ENCODE peak calls at places on chromosomes 3 and 15, in ten cellular contexts. One of them, this sample, is unnamed.

GRCh38 chr3:40718681-40719080 is 193.9 kb downstream of the ZNF621 start:
- DNase-seq in body of pancreas: no peak
- DNase-seq in heart left ventricle: no peak
- DNase-seq in neural progenitor cell: no peak
- DNase-seq in lower lobe of right lung: no peak
- DNase-seq in colonic mucosa: no peak
- DNase-seq in mammary epithelial cell: no peak
- DNase-seq in heart right ventricle: no peak
- DNase-seq in endothelial cell of umbilical vein: no peak
- DNase-seq in uterus: no peak
- DNase-seq in this sample: no peak

GRCh38 chr3:46297658-46298423 is 55.6 kb downstream of the CCR3 start:
- DNase-seq in body of pancreas: no peak
- DNase-seq in heart left ventricle: no peak
- DNase-seq in neural progenitor cell: no peak
- DNase-seq in lower lobe of right lung: no peak
- DNase-seq in colonic mucosa: no peak
- DNase-seq in mammary epithelial cell: peak; percentile 65
- DNase-seq in heart right ventricle: no peak
- DNase-seq in endothelial cell of umbilical vein: no peak
- DNase-seq in uterus: no peak
- DNase-seq in this sample: no peak

GRCh38 chr15:81281925-81282895 is 41.7 kb downstream of the STARD5 start:
- DNase-seq in body of pancreas: no peak
- DNase-seq in heart left ventricle: no peak
- DNase-seq in neural progenitor cell: no peak
- DNase-seq in lower lobe of right lung: no peak
- DNase-seq in colonic mucosa: no peak
- DNase-seq in mammary epithelial cell: no peak
- DNase-seq in heart right ventricle: no peak
- DNase-seq in endothelial cell of umbilical vein: no peak
- DNase-seq in uterus: peak; percentile 13
- DNase-seq in this sample: no peak

GRCh38 chr3:153209596-153209995 is 47.6 kb downstream of the RAP2B start:
- DNase-seq in body of pancreas: no peak
- DNase-seq in heart left ventricle: peak; percentile 50
- DNase-seq in neural progenitor cell: peak; percentile 26
- DNase-seq in lower lobe of right lung: peak; percentile 73
- DNase-seq in colonic mucosa: no peak
- DNase-seq in mammary epithelial cell: peak; percentile 75
- DNase-seq in heart right ventricle: peak; percentile 8
- DNase-seq in endothelial cell of umbilical vein: peak; percentile 59
- DNase-seq in uterus: no peak
- DNase-seq in this sample: no peak

GRCh38 chr15:76391847-76392246 is 55.3 kb downstream of the ISL2 start:
- DNase-seq in body of pancreas: no peak
- DNase-seq in heart left ventricle: no peak
- DNase-seq in neural progenitor cell: no peak
- DNase-seq in lower lobe of right lung: no peak
- DNase-seq in colonic mucosa: no peak
- DNase-seq in mammary epithelial cell: no peak
- DNase-seq in heart right ventricle: no peak
- DNase-seq in endothelial cell of umbilical vein: no peak
- DNase-seq in uterus: no peak
- DNase-seq in this sample: no peak

GRCh38 chr15:55630921-55631320 is 42.8 kb upstream of the PYGO1 start:
- DNase-seq in body of pancreas: no peak
- DNase-seq in heart left ventricle: no peak
- DNase-seq in neural progenitor cell: no peak
- DNase-seq in lower lobe of right lung: no peak
- DNase-seq in colonic mucosa: no peak
- DNase-seq in mammary epithelial cell: no peak
- DNase-seq in heart right ventricle: no peak
- DNase-seq in endothelial cell of umbilical vein: peak; percentile 11
- DNase-seq in uterus: no peak
- DNase-seq in this sample: no peak

GRCh38 chr15:85899927-85900326 is 105.2 kb upstream of the KLHL25 start:
- DNase-seq in body of pancreas: no peak
- DNase-seq in heart left ventricle: no peak
- DNase-seq in neural progenitor cell: no peak
- DNase-seq in lower lobe of right lung: no peak
- DNase-seq in colonic mucosa: no peak
- DNase-seq in mammary epithelial cell: no peak
- DNase-seq in heart right ventricle: no peak
- DNase-seq in endothelial cell of umbilical vein: no peak
- DNase-seq in uterus: peak; percentile 16
- DNase-seq in this sample: no peak

GRCh38 chr15:78629031-78629715 is 8.4 kb upstream of the CHRNA3 start:
- DNase-seq in body of pancreas: no peak
- DNase-seq in heart left ventricle: no peak
- DNase-seq in neural progenitor cell: no peak
- DNase-seq in lower lobe of right lung: no peak
- DNase-seq in colonic mucosa: no peak
- DNase-seq in mammary epithelial cell: no peak
- DNase-seq in heart right ventricle: no peak
- DNase-seq in endothelial cell of umbilical vein: no peak
- DNase-seq in uterus: no peak
- DNase-seq in this sample: peak; percentile 16

GRCh38 chr3:159762981-159763465 is 225.6 kb upstream of the IL12A start:
- DNase-seq in body of pancreas: peak; percentile 31
- DNase-seq in heart left ventricle: peak; percentile 84
- DNase-seq in neural progenitor cell: peak; percentile 34
- DNase-seq in lower lobe of right lung: peak; percentile 75
- DNase-seq in colonic mucosa: no peak
- DNase-seq in mammary epithelial cell: peak; percentile 84
- DNase-seq in heart right ventricle: peak; percentile 89
- DNase-seq in endothelial cell of umbilical vein: peak; percentile 94
- DNase-seq in uterus: peak; percentile 82
- DNase-seq in this sample: peak; percentile 88

GRCh38 chr15:62853114-62853832 is 189.3 kb upstream of the TPM1 start:
- DNase-seq in body of pancreas: peak; percentile 38
- DNase-seq in heart left ventricle: no peak
- DNase-seq in neural progenitor cell: no peak
- DNase-seq in lower lobe of right lung: no peak
- DNase-seq in colonic mucosa: no peak
- DNase-seq in mammary epithelial cell: peak; percentile 54
- DNase-seq in heart right ventricle: no peak
- DNase-seq in endothelial cell of umbilical vein: no peak
- DNase-seq in uterus: no peak
- DNase-seq in this sample: no peak

GRCh38 chr3:131535596-131535995 is 32.8 kb upstream of the MRPL3 start:
- DNase-seq in body of pancreas: no peak
- DNase-seq in heart left ventricle: no peak
- DNase-seq in neural progenitor cell: no peak
- DNase-seq in lower lobe of right lung: no peak
- DNase-seq in colonic mucosa: no peak
- DNase-seq in mammary epithelial cell: peak; percentile 76
- DNase-seq in heart right ventricle: no peak
- DNase-seq in endothelial cell of umbilical vein: no peak
- DNase-seq in uterus: no peak
- DNase-seq in this sample: no peak

GRCh38 chr3:16301490-16301889 is 36.5 kb downstream of the OXNAD1 start:
- DNase-seq in body of pancreas: no peak
- DNase-seq in heart left ventricle: no peak
- DNase-seq in neural progenitor cell: peak; percentile 23
- DNase-seq in lower lobe of right lung: no peak
- DNase-seq in colonic mucosa: no peak
- DNase-seq in mammary epithelial cell: no peak
- DNase-seq in heart right ventricle: no peak
- DNase-seq in endothelial cell of umbilical vein: no peak
- DNase-seq in uterus: no peak
- DNase-seq in this sample: peak; percentile 74

GRCh38 chr3:33664195-33664594 is 53.9 kb downstream of the CLASP2 start:
- DNase-seq in body of pancreas: no peak
- DNase-seq in heart left ventricle: no peak
- DNase-seq in neural progenitor cell: no peak
- DNase-seq in lower lobe of right lung: no peak
- DNase-seq in colonic mucosa: no peak
- DNase-seq in mammary epithelial cell: peak; percentile 62
- DNase-seq in heart right ventricle: no peak
- DNase-seq in endothelial cell of umbilical vein: peak; percentile 72
- DNase-seq in uterus: no peak
- DNase-seq in this sample: no peak

GRCh38 chr3:149541091-149541491 is 66.6 kb downstream of the TM4SF4 start:
- DNase-seq in body of pancreas: no peak
- DNase-seq in heart left ventricle: no peak
- DNase-seq in neural progenitor cell: no peak
- DNase-seq in lower lobe of right lung: no peak
- DNase-seq in colonic mucosa: no peak
- DNase-seq in mammary epithelial cell: no peak
- DNase-seq in heart right ventricle: no peak
- DNase-seq in endothelial cell of umbilical vein: peak; percentile 78
- DNase-seq in uterus: no peak
- DNase-seq in this sample: no peak

GRCh38 chr3:172582712-172583111 is 59.5 kb upstream of the TNFSF10 start:
- DNase-seq in body of pancreas: no peak
- DNase-seq in heart left ventricle: no peak
- DNase-seq in neural progenitor cell: no peak
- DNase-seq in lower lobe of right lung: no peak
- DNase-seq in colonic mucosa: no peak
- DNase-seq in mammary epithelial cell: peak; percentile 89
- DNase-seq in heart right ventricle: no peak
- DNase-seq in endothelial cell of umbilical vein: no peak
- DNase-seq in uterus: no peak
- DNase-seq in this sample: no peak

GRCh38 chr3:178320481-178321352 is 215.5 kb upstream of the KCNMB2 start:
- DNase-seq in body of pancreas: peak; percentile 75
- DNase-seq in heart left ventricle: peak; percentile 47
- DNase-seq in neural progenitor cell: no peak
- DNase-seq in lower lobe of right lung: no peak
- DNase-seq in colonic mucosa: peak; percentile 23
- DNase-seq in mammary epithelial cell: peak; percentile 45
- DNase-seq in heart right ventricle: peak; percentile 66
- DNase-seq in endothelial cell of umbilical vein: peak; percentile 82
- DNase-seq in uterus: peak; percentile 34
- DNase-seq in this sample: no peak

GRCh38 chr15:40958723-40959122 is 5.5 kb downstream of the CHAC1 start:
- DNase-seq in body of pancreas: no peak
- DNase-seq in heart left ventricle: no peak
- DNase-seq in neural progenitor cell: no peak
- DNase-seq in lower lobe of right lung: no peak
- DNase-seq in colonic mucosa: no peak
- DNase-seq in mammary epithelial cell: no peak
- DNase-seq in heart right ventricle: no peak
- DNase-seq in endothelial cell of umbilical vein: no peak
- DNase-seq in uterus: no peak
- DNase-seq in this sample: no peak

GRCh38 chr3:141057951-141058800 is 7.0 kb downstream of the SPSB4 start:
- DNase-seq in body of pancreas: no peak
- DNase-seq in heart left ventricle: no peak
- DNase-seq in neural progenitor cell: no peak
- DNase-seq in lower lobe of right lung: no peak
- DNase-seq in colonic mucosa: no peak
- DNase-seq in mammary epithelial cell: no peak
- DNase-seq in heart right ventricle: no peak
- DNase-seq in endothelial cell of umbilical vein: no peak
- DNase-seq in uterus: no peak
- DNase-seq in this sample: no peak

GRCh38 chr3:134365766-134366065 is 8.5 kb downstream of the AMOTL2 start:
- DNase-seq in body of pancreas: no peak
- DNase-seq in heart left ventricle: no peak
- DNase-seq in neural progenitor cell: no peak
- DNase-seq in lower lobe of right lung: no peak
- DNase-seq in colonic mucosa: no peak
- DNase-seq in mammary epithelial cell: no peak
- DNase-seq in heart right ventricle: no peak
- DNase-seq in endothelial cell of umbilical vein: no peak
- DNase-seq in uterus: no peak
- DNase-seq in this sample: peak; percentile 19
- H3K4me1 ChIP-seq in body of pancreas: peaks cover 97% of the 10 kb centered on the region
- H3K4me1 ChIP-seq in heart left ventricle: peaks cover 97% of the 10 kb centered on the region
- H3K4me1 ChIP-seq in neural progenitor cell: peaks cover 46% of the 10 kb centered on the region
- H3K4me1 ChIP-seq in lower lobe of right lung: peaks cover 99% of the 10 kb centered on the region
- H3K4me1 ChIP-seq in colonic mucosa: peaks cover 16% of the 10 kb centered on the region
- H3K4me1 ChIP-seq in mammary epithelial cell: peaks cover 88% of the 10 kb centered on the region
- H3K4me1 ChIP-seq in heart right ventricle: peaks cover 93% of the 10 kb centered on the region
- H3K4me1 ChIP-seq in endothelial cell of umbilical vein: peaks cover 76% of the 10 kb centered on the region
- H3K4me1 ChIP-seq in uterus: peaks cover 5% of the 10 kb centered on the region
- H3K4me1 ChIP-seq in this sample: peaks cover 97% of the 10 kb centered on the region

GRCh38 chr3:61687663-61688306 is 126.4 kb downstream of the PTPRG start:
- DNase-seq in body of pancreas: no peak
- DNase-seq in heart left ventricle: peak; percentile 49
- DNase-seq in neural progenitor cell: no peak
- DNase-seq in lower lobe of right lung: no peak
- DNase-seq in colonic mucosa: no peak
- DNase-seq in mammary epithelial cell: no peak
- DNase-seq in heart right ventricle: peak; percentile 23
- DNase-seq in endothelial cell of umbilical vein: no peak
- DNase-seq in uterus: no peak
- DNase-seq in this sample: no peak
- H3K27ac ChIP-seq in body of pancreas: no peak overlapping the region
- H3K27ac ChIP-seq in heart left ventricle: peak overlapping the region; percentile 52
- H3K27ac ChIP-seq in neural progenitor cell: peak overlapping the region; percentile 4
- H3K27ac ChIP-seq in lower lobe of right lung: no peak overlapping the region
- H3K27ac ChIP-seq in colonic mucosa: no peak overlapping the region
- H3K27ac ChIP-seq in mammary epithelial cell: no peak overlapping the region
- H3K27ac ChIP-seq in heart right ventricle: peak overlapping the region; percentile 10
- H3K27ac ChIP-seq in endothelial cell of umbilical vein: no peak overlapping the region
- H3K27ac ChIP-seq in uterus: no peak overlapping the region
- H3K27ac ChIP-seq in this sample: no peak overlapping the region

GRCh38 chr15:52082197-52083036 is 30.2 kb downstream of the BCL2L10 start:
- DNase-seq in body of pancreas: no peak
- DNase-seq in heart left ventricle: no peak
- DNase-seq in neural progenitor cell: peak; percentile 26
- DNase-seq in lower lobe of right lung: no peak
- DNase-seq in colonic mucosa: no peak
- DNase-seq in mammary epithelial cell: no peak
- DNase-seq in heart right ventricle: no peak
- DNase-seq in endothelial cell of umbilical vein: no peak
- DNase-seq in uterus: no peak
- DNase-seq in this sample: no peak
- H3K4me1 ChIP-seq in body of pancreas: peaks cover 9% of the 10 kb centered on the region
- H3K4me1 ChIP-seq in heart left ventricle: no peaks in the 10 kb centered on the region
- H3K4me1 ChIP-seq in neural progenitor cell: peaks cover 14% of the 10 kb centered on the region
- H3K4me1 ChIP-seq in lower lobe of right lung: peaks cover 6% of the 10 kb centered on the region
- H3K4me1 ChIP-seq in colonic mucosa: no peaks in the 10 kb centered on the region
- H3K4me1 ChIP-seq in mammary epithelial cell: peaks cover 36% of the 10 kb centered on the region
- H3K4me1 ChIP-seq in heart right ventricle: no peaks in the 10 kb centered on the region
- H3K4me1 ChIP-seq in endothelial cell of umbilical vein: peaks cover 4% of the 10 kb centered on the region
- H3K4me1 ChIP-seq in uterus: no peaks in the 10 kb centered on the region
- H3K4me1 ChIP-seq in this sample: peaks cover 5% of the 10 kb centered on the region

DNA sequence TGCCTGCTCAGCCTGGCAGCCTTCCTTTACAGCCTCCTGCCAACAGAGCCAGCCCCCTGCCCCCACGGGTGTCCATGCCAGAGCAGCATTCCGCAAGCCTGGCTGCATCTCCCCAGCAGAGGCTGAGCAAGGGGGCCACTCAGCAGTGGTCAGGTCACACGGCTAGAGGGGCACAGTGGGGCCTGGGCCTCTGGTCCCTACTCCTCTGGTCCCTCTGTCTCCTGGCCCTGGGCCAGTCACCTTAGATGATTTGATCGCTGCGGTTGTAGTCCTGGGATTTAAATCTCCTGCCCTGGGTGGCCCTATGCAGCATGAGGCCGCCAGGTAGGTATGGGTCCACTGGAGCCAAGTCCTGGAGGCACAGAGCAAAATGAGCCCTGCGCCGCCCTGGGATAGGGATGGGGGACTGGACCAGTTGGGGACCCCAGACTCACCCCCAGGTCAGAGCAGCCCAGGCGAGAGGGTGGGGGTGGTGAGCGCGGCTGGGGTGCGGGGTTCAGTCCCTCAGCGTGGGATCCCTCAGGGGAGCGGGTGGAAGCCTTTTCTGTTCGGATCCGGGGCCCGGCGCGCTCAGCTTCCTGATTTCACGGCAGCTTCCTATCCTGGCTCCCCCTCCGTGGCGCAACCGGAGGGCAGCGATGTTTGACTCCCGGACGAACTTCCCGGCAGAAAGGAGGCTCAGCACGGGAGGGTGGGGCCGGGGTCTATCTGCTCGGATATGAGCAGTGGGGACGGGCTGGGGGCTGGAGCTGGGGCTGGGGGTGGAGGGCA is at the start of gene ZBTB47:
- DNase-seq in body of pancreas: peak; percentile 50
- DNase-seq in heart left ventricle: peak; percentile 75
- DNase-seq in neural progenitor cell: peak; percentile 41
- DNase-seq in lower lobe of right lung: peak; percentile 89
- DNase-seq in colonic mucosa: peak; percentile 52
- DNase-seq in mammary epithelial cell: peak; percentile 16
- DNase-seq in heart right ventricle: peak; percentile 72
- DNase-seq in endothelial cell of umbilical vein: peak; percentile 33
- DNase-seq in uterus: no peak
- DNase-seq in this sample: peak; percentile 81
- H3K27ac ChIP-seq in body of pancreas: peak within 1 kb of the TSS; percentile 82
- H3K27ac ChIP-seq in heart left ventricle: peak within 1 kb of the TSS; percentile 98
- H3K27ac ChIP-seq in neural progenitor cell: no peak within 1 kb of the TSS
- H3K27ac ChIP-seq in lower lobe of right lung: peak within 1 kb of the TSS; percentile 85
- H3K27ac ChIP-seq in colonic mucosa: peak within 1 kb of the TSS; percentile 82
- H3K27ac ChIP-seq in mammary epithelial cell: no peak within 1 kb of the TSS
- H3K27ac ChIP-seq in heart right ventricle: peak within 1 kb of the TSS; percentile 92
- H3K27ac ChIP-seq in endothelial cell of umbilical vein: peak within 1 kb of the TSS; percentile 74
- H3K27ac ChIP-seq in uterus: peak within 1 kb of the TSS; percentile 99
- H3K27ac ChIP-seq in this sample: peak within 1 kb of the TSS; percentile 81